ENCODE peak calls at places on chromosome 11, in four cellular contexts. E is brain microvascular endothelial cell, O is lung, V is ovary. G is an unnamed sample.

GRCh38 chr11:23311986-23312940 is 452.0 kb upstream of the CCDC179 start:
- DNase-seq in O (no peak), E (peak; percentile 51), V (no peak), G (no peak)

GRCh38 chr11:134063991-134064747 is 4.7 kb upstream of the JAM3 start:
- DNase-seq in O (no peak), V (no peak), E (no peak), G (peak; percentile 73)

GRCh38 chr11:77619576-77620198 is 17.9 kb downstream of the CLNS1A start:
- DNase-seq in V (no peak), E (no peak), O (no peak), G (no peak)

GRCh38 chr11:93089474-93090102 is 108.2 kb downstream of the SLC36A4 start:
- DNase-seq in O (no peak), V (no peak), E (peak; percentile 60), G (no peak)

GRCh38 chr11:123231263-123231662 is 36.2 kb upstream of the CLMP start:
- DNase-seq in O (no peak), E (peak; percentile 18), V (no peak), G (no peak)

GRCh38 chr11:46050065-46050464 is 71.2 kb downstream of the PHF21A start:
- DNase-seq in V (peak; percentile 48), O (peak; percentile 63), E (peak; percentile 71), G (no peak)

GRCh38 chr11:17778956-17779860 is 44.6 kb downstream of the KCNC1 start:
- DNase-seq in O (no peak), E (no peak), V (peak; percentile 16), G (no peak)

GRCh38 chr11:126832387-126832786 is 168.2 kb downstream of the KIRREL3 start:
- DNase-seq in V (no peak), O (no peak), E (no peak), G (no peak)

GRCh38 chr11:22069844-22070243 is 123.0 kb upstream of the ANO5 start:
- DNase-seq in V (no peak), O (no peak), E (no peak), G (no peak)

GRCh38 chr11:123356539-123356938 is 73.5 kb upstream of the GRAMD1B start:
- DNase-seq in E (no peak), O (no peak), V (no peak), G (peak; percentile 40)

GRCh38 chr11:44557464-44557863 is 8.0 kb upstream of the CD82 start:
- DNase-seq in E (no peak), V (no peak), O (no peak), G (no peak)

GRCh38 chr11:95904009-95904650 is 19.8 kb downstream of the MTMR2 start:
- DNase-seq in V (no peak), O (no peak), E (no peak), G (no peak)

GRCh38 chr11:130109441-130109840 is 39.7 kb downstream of the APLP2 start:
- DNase-seq in O (no peak), V (no peak), E (no peak), G (no peak)

GRCh38 chr11:131913267-131913666 is 542.9 kb downstream of the NTM start:
- DNase-seq in O (no peak), E (no peak), V (no peak), G (no peak)
- TF ChIP-seq CTCF in O (no peak), E (peak; percentile 16), V (no peak), G (no peak)

GRCh38 chr11:107467754-107468153 is 10.1 kb upstream of the CWF19L2 start:
- DNase-seq in O (no peak), V (no peak), E (no peak), G (no peak)

GRCh38 chr11:107473797-107474196 is 16.2 kb upstream of the CWF19L2 start:
- DNase-seq in O (no peak), E (no peak), V (peak; percentile 40), G (no peak)

GRCh38 chr11:107472966-107473365 is 15.3 kb upstream of the CWF19L2 start:
- DNase-seq in O (no peak), E (no peak), V (no peak), G (no peak)

DNA sequence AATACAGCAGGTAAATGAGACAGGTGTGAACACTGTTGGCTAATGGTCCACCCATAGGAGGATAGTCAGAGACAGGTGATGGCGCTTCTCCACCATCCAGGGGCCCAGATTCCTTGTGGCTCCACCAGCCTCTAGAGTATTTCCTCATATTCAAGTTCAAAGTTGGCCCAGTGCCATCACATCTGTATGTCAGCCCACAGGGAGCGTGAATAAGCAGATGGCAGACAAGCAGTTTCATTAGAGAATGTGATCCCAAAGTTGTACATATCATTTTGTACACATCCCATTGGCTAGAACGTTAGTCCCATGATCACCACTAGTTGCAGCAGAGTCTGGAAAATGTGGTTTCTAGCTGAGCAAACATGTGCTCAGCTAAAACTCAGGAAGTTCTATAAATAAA is 11.0 kb upstream of the CWF19L2 start:
- DNase-seq in V (no peak), E (peak; percentile 5), O (no peak), G (no peak)
- TF ChIP-seq CTCF in V (no peak), E (no peak), O (no peak), G (no peak)

GRCh38 chr11:117621226-117621625 is 175.8 kb downstream of the DSCAML1 start:
- DNase-seq in O (no peak), V (no peak), E (peak; percentile 48), G (no peak)
- TF ChIP-seq CTCF in O (no peak), V (no peak), E (peak; percentile 71), G (peak; percentile 37)

DNA sequence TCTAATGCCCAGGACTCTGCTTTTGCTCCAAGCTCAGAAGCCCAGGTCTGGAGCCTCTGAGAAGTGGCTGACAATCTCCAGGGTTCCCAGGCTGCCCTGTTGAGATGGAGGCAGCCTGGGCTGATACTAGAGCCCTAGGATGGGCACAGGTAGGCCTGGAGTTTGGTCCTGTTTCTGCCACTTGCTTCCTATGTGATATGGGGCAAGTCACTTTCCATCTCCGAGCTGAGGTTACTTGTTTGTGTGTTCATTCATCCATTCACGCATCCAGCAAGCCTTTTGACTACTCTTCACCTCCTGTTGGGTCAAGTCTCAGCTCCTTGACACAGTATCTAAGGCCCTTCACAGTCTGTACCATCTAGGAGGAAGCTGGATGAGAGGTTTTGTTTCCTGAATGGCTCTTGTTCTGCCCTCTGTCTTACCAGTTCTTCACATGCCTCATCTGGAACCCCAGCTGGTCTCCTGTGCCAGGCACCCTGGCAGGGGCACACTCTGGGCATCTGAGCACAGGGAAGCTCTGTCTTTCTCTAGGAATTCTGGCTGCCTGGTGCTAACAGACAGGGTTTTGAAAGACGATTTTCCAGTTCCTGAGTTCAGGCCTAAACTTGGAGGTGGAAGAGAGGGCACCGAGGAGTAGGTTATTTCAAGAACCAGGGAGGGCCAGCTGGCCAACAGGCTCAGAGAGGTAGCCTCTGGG is 53.2 kb upstream of the AMPD3 start:
- DNase-seq in O (no peak), E (no peak), V (no peak), G (no peak)
- TF ChIP-seq CTCF in O (no peak), E (no peak), V (no peak), G (no peak)

G was measured in osteocyte.